ENCODE peak calls at places on chromosomes 4 and X, in four cellular contexts. A, R, I and Y are unnamed samples.

GRCh38 chr4:187840814-187841213 is 154.8 kb upstream of the ZFP42 start:
- DNase-seq in A (no peak), R (no peak), I (no peak), Y (no peak)

GRCh38 chrX:150566734-150567182 is 1.7 kb upstream of the MTM1 start:
- DNase-seq in A (no peak), R (no peak), I (no peak), Y (no peak)

GRCh38 chr4:64846417-64846816 is 437.2 kb upstream of the TECRL start:
- DNase-seq in A (no peak), R (no peak), I (no peak), Y (no peak)

GRCh38 chr4:6470502-6471302 is 1.7 kb downstream of the PPP2R2C start:
- DNase-seq in A (peak; percentile 64), R (no peak), I (no peak), Y (no peak)

GRCh38 chr4:54992266-54992665 is 133.1 kb downstream of the KDR start:
- DNase-seq in A (no peak), R (no peak), I (no peak), Y (no peak)

GRCh38 chr4:13268165-13268564 is 216.0 kb downstream of the RAB28 start:
- DNase-seq in A (no peak), R (no peak), I (no peak), Y (no peak)

GRCh38 chrX:46957299-46957698 is 45.1 kb downstream of the JADE3 start:
- DNase-seq in A (no peak), R (no peak), I (no peak), Y (no peak)

GRCh38 chrX:93420635-93421034 is 252.7 kb downstream of the NAP1L3 start:
- DNase-seq in A (no peak), R (no peak), I (no peak), Y (no peak)

GRCh38 chrX:47563801-47564315 is 2.9 kb downstream of the ARAF start:
- DNase-seq in A (no peak), R (no peak), I (no peak), Y (no peak)

GRCh38 chrX:154761977-154762528 is 611 bp upstream of the DKC1 start:
- DNase-seq in A (no peak), R (no peak), I (no peak), Y (no peak)

GRCh38 chrX:104659037-104659744 is 93.2 kb downstream of the IL1RAPL2 start:
- DNase-seq in A (peak; percentile 21), R (no peak), I (no peak), Y (no peak)

GRCh38 chr4:83250666-83251065 is 33.9 kb downstream of the COQ2 start:
- DNase-seq in A (no peak), R (no peak), I (no peak), Y (no peak)

GRCh38 chrX:51766546-51766945 is 23.3 kb downstream of the GSPT2 start:
- DNase-seq in A (no peak), R (no peak), I (no peak), Y (no peak)

GRCh38 chr4:27973056-27973455 is 1112.4 kb downstream of the STIM2 start:
- DNase-seq in A (no peak), R (no peak), I (no peak), Y (no peak)

GRCh38 chr4:72295966-72296557 is 264.3 kb downstream of the NPFFR2 start:
- DNase-seq in A (no peak), R (no peak), I (no peak), Y (no peak)

GRCh38 chrX:88940904-88941303 is 193.9 kb downstream of the CPXCR1 start:
- DNase-seq in A (no peak), R (no peak), I (no peak), Y (no peak)

GRCh38 chr4:101265816-101266172 is 81.5 kb downstream of the PPP3CA start:
- DNase-seq in A (no peak), R (no peak), I (no peak), Y (no peak)

GRCh38 chr4:82561745-82562552 is at the start of gene TMEM150C:
- DNase-seq in A (peak; percentile 60), R (no peak), I (no peak), Y (no peak)

GRCh38 chrX:39823848-39824247 is 273.9 kb downstream of the BCOR start:
- DNase-seq in A (no peak), R (no peak), I (no peak), Y (no peak)

GRCh38 chrX:115889121-115889890 is 281.2 kb upstream of the AGTR2 start:
- DNase-seq in A (no peak), R (no peak), I (no peak), Y (no peak)

GRCh38 chrX:45778621-45779020 is 577.9 kb upstream of the DIPK2B start:
- DNase-seq in A (no peak), R (no peak), I (no peak), Y (no peak)

GRCh38 chrX:152897216-152898144 is at the start of gene ZNF185:
- DNase-seq in A (no peak), R (no peak), I (no peak), Y (no peak)

GRCh38 chr4:71941001-71941400 is 90.8 kb upstream of the NPFFR2 start:
- DNase-seq in A (no peak), R (no peak), I (no peak), Y (no peak)